ENCODE peak calls at places on chromosome 21, in five cellular contexts. N, U, T, F and C are unnamed samples.

GRCh38 chr21:34545079-34545884 is 33.3 kb upstream of the KCNE1 start:
- DNase-seq in N (peak; percentile 11), U (peak; percentile 63), T (no peak), F (peak; percentile 18), C (peak; percentile 17)

GRCh38 chr21:41167348-41168342 is at the start of gene BACE2:
- DNase-seq in N (peak; percentile 51), U (peak; percentile 39), T (peak; percentile 35), F (peak; percentile 85), C (peak; percentile 56)

GRCh38 chr21:36385909-36386642 is 884 bp downstream of the CHAF1B start:
- DNase-seq in N (no peak), U (no peak), T (no peak), F (peak; percentile 25), C (no peak)

GRCh38 chr21:28632718-28633408 is 359.8 kb downstream of the LTN1 start:
- DNase-seq in N (no peak), U (no peak), T (no peak), F (no peak), C (no peak)

GRCh38 chr21:22314963-22315362 is 1316.8 kb downstream of the NCAM2 start:
- DNase-seq in N (no peak), U (no peak), T (no peak), F (no peak), C (no peak)

GRCh38 chr21:27648560-27648959 is 681.7 kb upstream of the ADAMTS5 start:
- DNase-seq in N (no peak), U (no peak), T (no peak), F (no peak), C (no peak)

GRCh38 chr21:34704119-34704518 is 35.3 kb downstream of the CLIC6 start:
- DNase-seq in N (no peak), U (no peak), T (no peak), F (no peak), C (no peak)

GRCh38 chr21:30234643-30235042 is 18.7 kb upstream of the CLDN8 start:
- DNase-seq in N (no peak), U (no peak), T (no peak), F (no peak), C (no peak)